ENCODE peak calls at places on chromosomes 12 and 14, in four cellular contexts. E, W, G and R are unnamed samples. For H3K4me1, the result is how much of the 10 kb centered on the place peaks cover.

GRCh38 chr14:98444077-98444476 is 827.9 kb downstream of the BCL11B start:
- DNase-seq in E (no peak), W (no peak), G (no peak), R (no peak)

GRCh38 chr14:39228509-39229221 is 5.0 kb upstream of the MIA2 start:
- DNase-seq in E (no peak), W (no peak), G (no peak), R (no peak)

GRCh38 chr12:25495336-25496097 is 57.6 kb downstream of the LMNTD1 start:
- DNase-seq in E (peak), W (no peak), G (peak), R (no peak)

GRCh38 chr12:67515679-67516363 is 132.7 kb upstream of the DYRK2 start:
- DNase-seq in E (peak), W (no peak), G (no peak), R (no peak)

GRCh38 chr14:105137481-105138020 is 31.0 kb downstream of the JAG2 start:
- DNase-seq in E (no peak), W (no peak), G (no peak), R (no peak)

GRCh38 chr14:100419856-100420255 is 96.7 kb downstream of the SLC25A47 start:
- DNase-seq in E (no peak), W (no peak), G (no peak), R (no peak)

GRCh38 chr14:74641581-74641980 is 29.5 kb upstream of the LTBP2 start:
- DNase-seq in E (no peak), W (no peak), G (no peak), R (no peak)

GRCh38 chr12:83197483-83197914 is 510.8 kb downstream of the TMTC2 start:
- DNase-seq in E (no peak), W (no peak), G (no peak), R (no peak)

GRCh38 chr14:23693252-23693775 is 57.1 kb downstream of the DHRS2 start:
- DNase-seq in E (no peak), W (no peak), G (no peak), R (no peak)

GRCh38 chr14:51554953-51555352 is 96.8 kb upstream of the FRMD6 start:
- DNase-seq in E (peak), W (no peak), G (peak), R (no peak)

GRCh38 chr14:48805315-48805714 is 780.9 kb downstream of the RPS29 start:
- DNase-seq in E (no peak), W (no peak), G (no peak), R (no peak)

GRCh38 chr14:79587194-79587593 is 624.1 kb downstream of the DIO2 start:
- DNase-seq in E (peak), W (no peak), G (no peak), R (no peak)

GRCh38 chr14:91299483-91300115 is 55.1 kb upstream of the GPR68 start:
- DNase-seq in E (no peak), W (no peak), G (no peak), R (no peak)

GRCh38 chr14:103385153-103385993 is at the start of gene MARK3:
- DNase-seq in E (peak), W (peak), G (peak), R (peak)

GRCh38 chr12:70080577-70080976 is 162.7 kb upstream of the CNOT2 start:
- DNase-seq in E (no peak), W (no peak), G (no peak), R (no peak)

GRCh38 chr12:49763006-49763591 is 21.7 kb downstream of the TMBIM6 start:
- DNase-seq in E (peak), W (peak), G (peak), R (peak)

GRCh38 chr12:96500686-96501085 is 11.3 kb downstream of the CFAP54 start:
- DNase-seq in E (peak), W (no peak), G (peak), R (no peak)

GRCh38 chr12:116474899-116475298 is 84.3 kb upstream of the MAP1LC3B2 start:
- DNase-seq in E (no peak), W (no peak), G (no peak), R (no peak)

GRCh38 chr14:68164723-68165122 is 345.1 kb downstream of the RAD51B start:
- DNase-seq in E (no peak), W (no peak), G (no peak), R (no peak)

GRCh38 chr12:57842342-57843294 is 3.9 kb downstream of the CTDSP2 start:
- DNase-seq in E (peak), W (no peak), G (peak), R (no peak)

GRCh38 chr12:47577213-47577612 is 128.6 kb downstream of the RPAP3 start:
- DNase-seq in E (no peak), W (no peak), G (no peak), R (no peak)

GRCh38 chr14:37253905-37254304 is 56.2 kb downstream of the MIPOL1 start:
- DNase-seq in E (peak), W (no peak), G (peak), R (no peak)

GRCh38 chr14:69987416-69988144 is 108.4 kb downstream of the SMOC1 start:
- DNase-seq in E (no peak), W (no peak), G (no peak), R (no peak)

GRCh38 chr12:105805730-105806390 is 332.9 kb downstream of the NUAK1 start:
- DNase-seq in E (no peak), W (no peak), G (no peak), R (no peak)

GRCh38 chr14:60738843-60739508 is 4.4 kb downstream of the MNAT1 start:
- DNase-seq in E (no peak), W (peak), G (no peak), R (no peak)

GRCh38 chr14:67335781-67336180 is 23.8 kb downstream of the ATP6V1D start:
- DNase-seq in E (peak), W (no peak), G (peak), R (no peak)

GRCh38 chr12:96878704-96879103 is 28.4 kb upstream of the NEDD1 start:
- DNase-seq in E (peak), W (no peak), G (peak), R (no peak)

GRCh38 chr14:93967637-93968250 is 8.6 kb downstream of the ASB2 start:
- DNase-seq in E (no peak), W (no peak), G (no peak), R (no peak)

GRCh38 chr12:116959845-116960514 is 49.2 kb downstream of the FBXW8 start:
- DNase-seq in E (no peak), W (no peak), G (no peak), R (no peak)

GRCh38 chr14:76267322-76268012 is 108.5 kb upstream of the ESRRB start:
- DNase-seq in E (peak), W (peak), G (peak), R (peak)

GRCh38 chr12:107404981-107405380 is 280.6 kb upstream of the PWP1 start:
- DNase-seq in E (peak), W (no peak), G (peak), R (peak)

GRCh38 chr12:71602745-71603577 is 60.7 kb downstream of the ZFC3H1 start:
- DNase-seq in E (no peak), W (no peak), G (no peak), R (no peak)

GRCh38 chr12:88185988-88186387 is 43.9 kb downstream of the TMTC3 start:
- DNase-seq in E (peak), W (no peak), G (peak), R (no peak)

GRCh38 chr14:101927859-101928258 is 36.5 kb upstream of the DYNC1H1 start:
- DNase-seq in E (peak), W (peak), G (peak), R (peak)

DNA sequence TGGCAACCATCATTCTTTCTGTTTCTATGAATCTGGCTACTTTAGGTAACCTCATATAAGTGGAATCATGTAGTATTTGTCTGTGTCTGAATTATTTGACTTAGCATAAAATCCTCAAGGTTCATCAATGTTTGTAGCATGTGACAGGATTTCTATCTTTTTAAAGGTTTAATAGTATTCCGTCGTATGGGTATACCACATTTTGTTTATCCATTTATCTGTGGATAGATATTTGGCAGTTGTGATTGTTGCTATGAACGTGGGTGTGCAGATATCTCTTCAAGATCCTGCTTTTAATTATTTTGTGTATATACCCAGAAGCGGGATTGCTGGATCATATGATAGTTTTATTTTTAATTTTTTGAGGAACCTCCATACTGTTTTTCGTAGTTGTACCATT is 421.7 kb downstream of the PCNX1 start:
- DNase-seq in E (no peak), W (no peak), G (no peak), R (no peak)
- H3K4me1 ChIP-seq in E (under half), W (under half), G (under half), R (under half)

DNA sequence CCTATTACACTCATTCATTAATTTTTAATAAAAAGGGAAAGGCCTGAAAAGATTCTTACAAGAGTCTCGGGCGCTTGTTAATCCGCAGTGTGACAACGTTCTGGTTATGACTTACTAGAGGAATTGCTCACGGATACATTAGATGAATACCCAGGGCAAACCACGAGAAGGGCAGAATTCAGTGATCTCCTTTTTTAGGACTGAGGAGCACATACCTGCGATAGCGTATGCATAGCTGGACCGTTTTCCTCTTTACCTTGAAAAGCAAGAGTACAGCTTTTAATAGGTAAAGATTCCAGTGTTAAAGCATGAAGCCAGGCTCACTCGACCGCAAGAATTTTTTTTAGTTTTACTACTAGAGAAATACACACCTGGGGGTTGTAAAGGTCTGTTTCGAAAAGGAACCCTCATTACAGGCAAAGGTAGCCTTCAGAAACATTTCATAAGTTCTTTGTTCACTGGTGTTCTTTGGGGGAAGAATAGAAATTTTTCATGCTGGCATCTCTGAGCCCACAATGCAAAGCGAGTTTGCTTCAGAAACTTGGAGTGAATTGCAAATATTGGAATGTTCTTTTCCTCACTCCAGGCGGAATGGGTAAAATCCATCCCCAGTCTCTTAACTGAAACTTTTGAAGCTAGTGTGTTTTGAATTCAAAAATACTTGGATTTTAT is 948 bp downstream of the MAPK1IP1L start:
- DNase-seq in E (peak), W (no peak), G (peak), R (no peak)
- H3K4me1 ChIP-seq in E (under half), W (under half), G (under half), R (under half)

GRCh38 chr12:92077530-92077929 is 68.1 kb downstream of the BTG1 start:
- DNase-seq in E (no peak), W (no peak), G (no peak), R (no peak)

GRCh38 chr12:92078167-92079053 is 67.2 kb downstream of the BTG1 start:
- DNase-seq in E (peak), W (peak), G (peak), R (no peak)

GRCh38 chr12:92075425-92075891 is 70.2 kb downstream of the BTG1 start:
- DNase-seq in E (peak), W (no peak), G (peak), R (peak)

GRCh38 chr12:92074889-92075288 is 70.8 kb downstream of the BTG1 start:
- DNase-seq in E (no peak), W (no peak), G (no peak), R (no peak)

GRCh38 chr12:92076106-92076505 is 69.5 kb downstream of the BTG1 start:
- DNase-seq in E (no peak), W (no peak), G (no peak), R (no peak)
- H3K4me1 ChIP-seq in E (half or more), W (under half), G (under half), R (under half)

GRCh38 chr12:79288946-79289345 is 401.8 kb downstream of the PAWR start:
- DNase-seq in E (no peak), W (no peak), G (no peak), R (no peak)
- H3K4me1 ChIP-seq in E (under half), W (under half), G (under half), R (under half)

GRCh38 chr12:19726122-19726521 is 286.8 kb downstream of the AEBP2 start:
- DNase-seq in E (no peak), W (no peak), G (no peak), R (no peak)
- H3K4me1 ChIP-seq in E (under half), W (under half), G (under half), R (under half)